ENCODE peak calls at places on chromosome 4, in four cellular contexts. One of them, this sample, is unnamed.

GRCh38 chr4:7861440-7861881 is 78.2 kb downstream of the AFAP1 start:
- DNase-seq in epithelial cell of esophagus: peak
- DNase-seq in mesendoderm: peak
- DNase-seq in left lung: no peak
- DNase-seq in this sample: no peak

GRCh38 chr4:122765702-122766352 is 33.3 kb downstream of the BBS12 start:
- DNase-seq in epithelial cell of esophagus: peak
- DNase-seq in mesendoderm: no peak
- DNase-seq in left lung: no peak
- DNase-seq in this sample: no peak

GRCh38 chr4:7539659-7540058 is 104.9 kb upstream of the PSAPL1 start:
- DNase-seq in epithelial cell of esophagus: no peak
- DNase-seq in mesendoderm: peak
- DNase-seq in left lung: no peak
- DNase-seq in this sample: peak

GRCh38 chr4:177308125-177308524 is 1.5 kb upstream of the NEIL3 start:
- DNase-seq in epithelial cell of esophagus: peak
- DNase-seq in mesendoderm: no peak
- DNase-seq in left lung: peak
- DNase-seq in this sample: no peak

GRCh38 chr4:41360911-41361830 is 104.4 kb downstream of the UCHL1 start:
- DNase-seq in epithelial cell of esophagus: peak
- DNase-seq in mesendoderm: peak
- DNase-seq in left lung: peak
- DNase-seq in this sample: no peak

GRCh38 chr4:32169841-32170240 is 1449.7 kb downstream of the PCDH7 start:
- DNase-seq in epithelial cell of esophagus: no peak
- DNase-seq in mesendoderm: no peak
- DNase-seq in left lung: no peak
- DNase-seq in this sample: no peak

GRCh38 chr4:40437741-40438383 is 102.7 kb downstream of the CHRNA9 start:
- DNase-seq in epithelial cell of esophagus: no peak
- DNase-seq in mesendoderm: no peak
- DNase-seq in left lung: no peak
- DNase-seq in this sample: no peak

GRCh38 chr4:165470009-165470408 is 91.2 kb downstream of the CPE start:
- DNase-seq in epithelial cell of esophagus: no peak
- DNase-seq in mesendoderm: no peak
- DNase-seq in left lung: no peak
- DNase-seq in this sample: no peak

GRCh38 chr4:147778942-147779341 is 47.1 kb downstream of the ARHGAP10 start:
- DNase-seq in epithelial cell of esophagus: no peak
- DNase-seq in mesendoderm: no peak
- DNase-seq in left lung: no peak
- DNase-seq in this sample: no peak

GRCh38 chr4:156957558-156957957 is 14.0 kb downstream of the PDGFC start:
- DNase-seq in epithelial cell of esophagus: no peak
- DNase-seq in mesendoderm: no peak
- DNase-seq in left lung: no peak
- DNase-seq in this sample: no peak

GRCh38 chr4:1522606-1523005 is 116.4 kb upstream of the NKX1-1 start:
- DNase-seq in epithelial cell of esophagus: no peak
- DNase-seq in mesendoderm: no peak
- DNase-seq in left lung: no peak
- DNase-seq in this sample: no peak

GRCh38 chr4:1518997-1519700 is 112.9 kb upstream of the NKX1-1 start:
- DNase-seq in epithelial cell of esophagus: no peak
- DNase-seq in mesendoderm: no peak
- DNase-seq in left lung: no peak
- DNase-seq in this sample: no peak

GRCh38 chr4:1517592-1518411 is 111.6 kb upstream of the NKX1-1 start:
- DNase-seq in epithelial cell of esophagus: no peak
- DNase-seq in mesendoderm: no peak
- DNase-seq in left lung: no peak
- DNase-seq in this sample: no peak

GRCh38 chr4:1521821-1522361 is 115.6 kb upstream of the NKX1-1 start:
- DNase-seq in epithelial cell of esophagus: no peak
- DNase-seq in mesendoderm: no peak
- DNase-seq in left lung: no peak
- DNase-seq in this sample: no peak

DNA sequence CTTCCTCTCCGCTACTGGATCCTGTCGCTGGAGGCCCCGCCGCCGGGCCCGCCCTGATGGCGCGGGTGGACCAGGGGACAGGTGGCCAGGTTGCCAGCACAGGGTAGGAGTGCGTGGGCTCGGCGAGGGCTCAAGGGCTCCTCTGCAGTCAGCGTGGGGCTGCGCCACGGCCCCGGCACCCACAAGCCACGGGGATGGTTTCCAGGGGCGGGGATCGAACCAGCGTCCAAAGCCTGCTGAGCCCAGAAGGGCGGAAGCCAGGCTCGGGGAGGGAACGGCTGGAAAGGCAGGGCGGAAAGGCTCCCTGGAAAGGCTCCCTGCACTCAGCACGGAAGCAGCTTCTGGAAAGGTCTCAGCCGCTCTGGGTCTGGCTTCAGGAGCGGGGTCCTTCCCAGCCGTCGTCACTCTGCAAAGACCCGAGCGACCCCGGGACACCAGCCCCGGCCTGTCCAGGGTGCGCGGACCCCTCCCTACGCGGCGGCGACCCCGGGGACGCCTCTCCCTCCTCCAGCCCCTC is 114.0 kb upstream of the NKX1-1 start:
- DNase-seq in epithelial cell of esophagus: no peak
- DNase-seq in mesendoderm: peak
- DNase-seq in left lung: no peak
- DNase-seq in this sample: no peak
- H3K4me3 ChIP-seq in epithelial cell of esophagus: no peak
- H3K4me3 ChIP-seq in mesendoderm: no peak
- H3K4me3 ChIP-seq in left lung: no peak
- H3K4me3 ChIP-seq in this sample: no peak

DNA sequence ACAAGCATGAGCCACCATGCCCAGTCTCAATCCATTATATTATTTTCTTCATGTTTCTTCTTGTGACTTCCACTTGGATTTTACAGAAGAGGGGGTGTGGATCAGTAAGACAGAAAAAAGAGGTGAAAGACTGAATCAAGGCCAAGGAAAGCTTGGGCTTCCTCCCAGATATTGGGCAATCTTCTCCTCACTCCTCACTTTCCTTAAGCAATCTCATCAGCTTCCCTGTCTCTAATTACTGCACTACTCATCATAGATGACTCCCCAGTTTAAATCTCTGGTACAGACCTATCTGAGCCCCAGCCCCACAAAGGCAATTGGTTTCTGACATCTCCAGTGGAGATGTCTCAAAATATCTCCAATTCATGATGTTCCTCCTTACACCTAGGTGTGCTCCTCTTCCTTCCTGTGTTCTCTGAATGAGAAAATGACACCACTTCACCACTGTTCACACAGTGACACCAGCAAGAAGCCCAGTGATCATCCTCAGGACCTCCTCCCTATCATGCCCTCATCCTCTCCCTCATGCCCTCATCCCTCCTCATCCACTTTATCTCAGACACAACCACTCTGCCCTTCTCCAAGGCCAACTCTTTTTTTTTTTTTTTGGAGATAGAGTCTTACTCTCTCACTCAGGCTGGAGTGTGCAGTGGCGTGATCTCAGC is 44.8 kb upstream of the HERC6 start:
- DNase-seq in epithelial cell of esophagus: peak
- DNase-seq in mesendoderm: no peak
- DNase-seq in left lung: no peak
- DNase-seq in this sample: no peak
- H3K4me3 ChIP-seq in epithelial cell of esophagus: no peak
- H3K4me3 ChIP-seq in mesendoderm: no peak
- H3K4me3 ChIP-seq in left lung: no peak
- H3K4me3 ChIP-seq in this sample: no peak

DNA sequence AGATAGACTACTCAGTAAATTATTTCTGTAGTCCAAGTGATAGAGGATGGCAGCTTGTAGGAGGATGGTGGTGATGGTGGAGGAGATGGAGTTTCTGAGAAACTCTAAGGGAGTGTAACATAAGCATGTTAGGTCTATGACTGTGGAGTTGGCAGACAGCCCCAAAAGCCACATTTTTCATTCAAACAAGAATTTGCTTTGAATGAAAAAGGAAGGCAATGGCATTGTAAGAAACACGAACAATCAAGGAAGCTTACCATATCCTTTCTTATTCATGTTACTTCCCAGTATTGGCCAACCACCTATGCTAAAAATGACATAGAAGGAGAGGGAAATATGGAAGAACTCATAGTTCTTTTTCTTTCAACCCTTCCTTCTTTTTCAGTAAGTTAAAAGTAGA is 18.7 kb upstream of the SEC24B start:
- DNase-seq in epithelial cell of esophagus: no peak
- DNase-seq in mesendoderm: no peak
- DNase-seq in left lung: no peak
- DNase-seq in this sample: no peak
- H3K4me3 ChIP-seq in epithelial cell of esophagus: no peak
- H3K4me3 ChIP-seq in mesendoderm: no peak
- H3K4me3 ChIP-seq in left lung: no peak
- H3K4me3 ChIP-seq in this sample: no peak

DNA sequence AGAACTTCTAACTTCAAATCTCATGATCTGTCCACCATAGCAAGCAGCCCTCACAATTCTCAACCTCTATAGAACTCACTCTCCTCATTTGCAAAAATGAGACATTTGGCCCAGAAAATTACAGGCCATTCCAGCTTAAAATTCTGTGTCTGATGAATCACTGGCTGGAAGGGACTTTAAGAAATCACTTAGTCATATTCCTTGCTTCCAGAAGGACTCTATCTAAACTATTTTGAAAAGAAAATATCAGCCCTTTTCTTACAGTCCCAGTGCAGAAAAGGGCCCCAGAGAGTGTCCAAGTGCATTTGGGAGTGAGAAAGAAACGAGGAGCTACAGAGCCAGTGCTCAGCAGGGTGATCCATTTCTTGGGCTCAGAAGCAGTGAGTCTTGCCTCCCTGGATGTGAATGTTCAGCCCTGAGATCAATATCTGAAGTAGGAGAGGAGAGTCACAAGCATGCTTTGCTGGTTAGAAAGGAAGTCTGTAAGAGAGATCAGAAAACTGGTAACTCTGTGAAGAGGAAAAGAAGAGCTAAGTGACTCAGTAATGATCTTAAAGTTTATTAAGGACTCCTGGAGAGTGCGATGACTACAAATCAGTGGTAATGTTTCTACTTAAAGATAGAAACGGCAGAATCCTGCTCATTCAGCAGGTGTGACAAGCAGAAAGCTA is 139.8 kb downstream of the PALLD start:
- DNase-seq in epithelial cell of esophagus: peak
- DNase-seq in mesendoderm: no peak
- DNase-seq in left lung: no peak
- DNase-seq in this sample: no peak
- H3K4me3 ChIP-seq in epithelial cell of esophagus: no peak
- H3K4me3 ChIP-seq in mesendoderm: no peak
- H3K4me3 ChIP-seq in left lung: no peak
- H3K4me3 ChIP-seq in this sample: no peak

DNA sequence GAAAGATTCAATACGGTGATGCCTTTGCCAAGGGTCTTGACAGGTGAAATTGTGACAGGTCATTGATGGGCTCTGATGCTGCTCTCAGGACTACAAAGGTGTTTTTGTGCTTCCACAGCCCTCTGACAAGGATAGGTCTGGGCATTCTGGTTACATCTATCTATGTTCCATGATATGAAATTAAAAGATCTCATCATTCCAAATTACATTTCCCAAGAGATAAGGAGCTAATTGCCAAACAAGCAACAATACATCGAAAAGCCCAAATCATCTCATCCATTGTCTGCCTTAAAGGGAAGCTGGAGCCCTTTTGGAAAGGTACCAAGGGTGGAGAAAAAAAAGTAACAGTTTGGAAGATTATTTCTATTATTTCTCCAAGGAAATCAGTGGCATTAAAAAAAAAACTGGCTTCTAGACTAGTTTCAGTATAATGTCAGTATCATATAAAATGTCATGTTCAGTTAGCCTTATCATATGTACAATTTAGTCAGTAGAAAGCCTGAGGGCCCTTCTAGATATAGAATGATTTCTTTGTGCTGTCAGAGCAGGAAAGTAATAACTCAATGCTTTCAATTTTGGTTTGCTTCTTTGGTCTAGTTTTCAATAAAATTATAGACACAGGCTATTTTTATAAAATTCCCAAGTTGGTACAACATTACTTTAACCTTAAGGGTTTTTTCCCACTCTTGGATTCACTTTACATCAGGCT is 224.5 kb upstream of the GPRIN3 start:
- DNase-seq in epithelial cell of esophagus: no peak
- DNase-seq in mesendoderm: no peak
- DNase-seq in left lung: no peak
- DNase-seq in this sample: no peak
- H3K4me3 ChIP-seq in epithelial cell of esophagus: no peak
- H3K4me3 ChIP-seq in mesendoderm: no peak
- H3K4me3 ChIP-seq in left lung: no peak
- H3K4me3 ChIP-seq in this sample: no peak

This sample was measured in Jurkat, Clone E6-1.